ENCODE peak calls at places on chromosomes 6 and 20, in six cellular contexts. One of them, this sample, is unnamed.

GRCh38 chr20:3011752-3012151 is 31.7 kb upstream of the GNRH2 start:
- DNase-seq in left ventricle myocardium inferior: no peak
- DNase-seq in progenitor cell of endocrine pancreas: no peak
- DNase-seq in dorsolateral prefrontal cortex: no peak
- DNase-seq in fibroblast of pulmonary artery: no peak
- DNase-seq in IMR-90: no peak
- DNase-seq in this sample: no peak

GRCh38 chr6:19949155-19949554 is 112.0 kb downstream of the ID4 start:
- DNase-seq in left ventricle myocardium inferior: no peak
- DNase-seq in progenitor cell of endocrine pancreas: no peak
- DNase-seq in dorsolateral prefrontal cortex: no peak
- DNase-seq in fibroblast of pulmonary artery: no peak
- DNase-seq in IMR-90: no peak
- DNase-seq in this sample: no peak

GRCh38 chr20:63502671-63503172 is 3.8 kb upstream of the EEF1A2 start:
- DNase-seq in left ventricle myocardium inferior: no peak
- DNase-seq in progenitor cell of endocrine pancreas: peak
- DNase-seq in dorsolateral prefrontal cortex: no peak
- DNase-seq in fibroblast of pulmonary artery: no peak
- DNase-seq in IMR-90: no peak
- DNase-seq in this sample: no peak

GRCh38 chr6:21263531-21264287 is 329.8 kb upstream of the SOX4 start:
- DNase-seq in left ventricle myocardium inferior: no peak
- DNase-seq in progenitor cell of endocrine pancreas: no peak
- DNase-seq in dorsolateral prefrontal cortex: peak
- DNase-seq in fibroblast of pulmonary artery: no peak
- DNase-seq in IMR-90: no peak
- DNase-seq in this sample: no peak

GRCh38 chr6:168475188-168476013 is 34.4 kb downstream of the SMOC2 start:
- DNase-seq in left ventricle myocardium inferior: no peak
- DNase-seq in progenitor cell of endocrine pancreas: no peak
- DNase-seq in dorsolateral prefrontal cortex: no peak
- DNase-seq in fibroblast of pulmonary artery: no peak
- DNase-seq in IMR-90: no peak
- DNase-seq in this sample: no peak

GRCh38 chr6:127210725-127211124 is 55.9 kb upstream of the RNF146 start:
- DNase-seq in left ventricle myocardium inferior: no peak
- DNase-seq in progenitor cell of endocrine pancreas: no peak
- DNase-seq in dorsolateral prefrontal cortex: no peak
- DNase-seq in fibroblast of pulmonary artery: no peak
- DNase-seq in IMR-90: no peak
- DNase-seq in this sample: no peak

GRCh38 chr6:27829453-27830211 is 82.6 kb downstream of the OR2B2 start:
- DNase-seq in left ventricle myocardium inferior: no peak
- DNase-seq in progenitor cell of endocrine pancreas: no peak
- DNase-seq in dorsolateral prefrontal cortex: no peak
- DNase-seq in fibroblast of pulmonary artery: no peak
- DNase-seq in IMR-90: peak
- DNase-seq in this sample: no peak

GRCh38 chr6:112984899-112985298 is 637.8 kb downstream of the RFPL4B start:
- DNase-seq in left ventricle myocardium inferior: no peak
- DNase-seq in progenitor cell of endocrine pancreas: no peak
- DNase-seq in dorsolateral prefrontal cortex: no peak
- DNase-seq in fibroblast of pulmonary artery: no peak
- DNase-seq in IMR-90: no peak
- DNase-seq in this sample: no peak

GRCh38 chr6:2714359-2714895 is 36.3 kb downstream of the MYLK4 start:
- DNase-seq in left ventricle myocardium inferior: no peak
- DNase-seq in progenitor cell of endocrine pancreas: no peak
- DNase-seq in dorsolateral prefrontal cortex: no peak
- DNase-seq in fibroblast of pulmonary artery: peak
- DNase-seq in IMR-90: peak
- DNase-seq in this sample: no peak

GRCh38 chr20:63023836-63024571 is 17.2 kb upstream of the BHLHE23 start:
- DNase-seq in left ventricle myocardium inferior: peak
- DNase-seq in progenitor cell of endocrine pancreas: no peak
- DNase-seq in dorsolateral prefrontal cortex: peak
- DNase-seq in fibroblast of pulmonary artery: no peak
- DNase-seq in IMR-90: no peak
- DNase-seq in this sample: no peak

GRCh38 chr20:62938105-62938888 is at the start of gene GID8:
- DNase-seq in left ventricle myocardium inferior: peak
- DNase-seq in progenitor cell of endocrine pancreas: peak
- DNase-seq in dorsolateral prefrontal cortex: no peak
- DNase-seq in fibroblast of pulmonary artery: peak
- DNase-seq in IMR-90: peak
- DNase-seq in this sample: no peak

GRCh38 chr6:96450082-96450759 is 71.4 kb upstream of the UFL1 start:
- DNase-seq in left ventricle myocardium inferior: no peak
- DNase-seq in progenitor cell of endocrine pancreas: no peak
- DNase-seq in dorsolateral prefrontal cortex: no peak
- DNase-seq in fibroblast of pulmonary artery: no peak
- DNase-seq in IMR-90: no peak
- DNase-seq in this sample: no peak

GRCh38 chr6:21738180-21739094 is 144.9 kb downstream of the SOX4 start:
- DNase-seq in left ventricle myocardium inferior: no peak
- DNase-seq in progenitor cell of endocrine pancreas: no peak
- DNase-seq in dorsolateral prefrontal cortex: no peak
- DNase-seq in fibroblast of pulmonary artery: no peak
- DNase-seq in IMR-90: peak
- DNase-seq in this sample: no peak

GRCh38 chr6:165183496-165184140 is 125.8 kb downstream of the C6orf118 start:
- DNase-seq in left ventricle myocardium inferior: no peak
- DNase-seq in progenitor cell of endocrine pancreas: no peak
- DNase-seq in dorsolateral prefrontal cortex: no peak
- DNase-seq in fibroblast of pulmonary artery: no peak
- DNase-seq in IMR-90: no peak
- DNase-seq in this sample: no peak

GRCh38 chr6:53956068-53956711 is 155.1 kb upstream of the MLIP start:
- DNase-seq in left ventricle myocardium inferior: peak
- DNase-seq in progenitor cell of endocrine pancreas: peak
- DNase-seq in dorsolateral prefrontal cortex: peak
- DNase-seq in fibroblast of pulmonary artery: peak
- DNase-seq in IMR-90: peak
- DNase-seq in this sample: peak

GRCh38 chr6:87702589-87702945 is 534 bp upstream of the AKIRIN2 start:
- DNase-seq in left ventricle myocardium inferior: no peak
- DNase-seq in progenitor cell of endocrine pancreas: no peak
- DNase-seq in dorsolateral prefrontal cortex: no peak
- DNase-seq in fibroblast of pulmonary artery: peak
- DNase-seq in IMR-90: peak
- DNase-seq in this sample: no peak

GRCh38 chr6:154435400-154435945 is 75.0 kb downstream of the CNKSR3 start:
- DNase-seq in left ventricle myocardium inferior: no peak
- DNase-seq in progenitor cell of endocrine pancreas: no peak
- DNase-seq in dorsolateral prefrontal cortex: no peak
- DNase-seq in fibroblast of pulmonary artery: no peak
- DNase-seq in IMR-90: no peak
- DNase-seq in this sample: no peak

GRCh38 chr6:42352856-42353564 is 98.7 kb downstream of the TRERF1 start:
- DNase-seq in left ventricle myocardium inferior: no peak
- DNase-seq in progenitor cell of endocrine pancreas: no peak
- DNase-seq in dorsolateral prefrontal cortex: no peak
- DNase-seq in fibroblast of pulmonary artery: peak
- DNase-seq in IMR-90: peak
- DNase-seq in this sample: no peak

GRCh38 chr20:10619427-10619826 is 54.4 kb downstream of the JAG1 start:
- DNase-seq in left ventricle myocardium inferior: no peak
- DNase-seq in progenitor cell of endocrine pancreas: no peak
- DNase-seq in dorsolateral prefrontal cortex: no peak
- DNase-seq in fibroblast of pulmonary artery: peak
- DNase-seq in IMR-90: peak
- DNase-seq in this sample: no peak

GRCh38 chr6:80535914-80536565 is 429.6 kb downstream of the BCKDHB start:
- DNase-seq in left ventricle myocardium inferior: no peak
- DNase-seq in progenitor cell of endocrine pancreas: no peak
- DNase-seq in dorsolateral prefrontal cortex: no peak
- DNase-seq in fibroblast of pulmonary artery: peak
- DNase-seq in IMR-90: peak
- DNase-seq in this sample: no peak

GRCh38 chr20:40743172-40743775 is 54.2 kb upstream of the MAFB start:
- DNase-seq in left ventricle myocardium inferior: no peak
- DNase-seq in progenitor cell of endocrine pancreas: no peak
- DNase-seq in dorsolateral prefrontal cortex: no peak
- DNase-seq in fibroblast of pulmonary artery: no peak
- DNase-seq in IMR-90: no peak
- DNase-seq in this sample: no peak

GRCh38 chr20:61719691-61720347 is 345.9 kb downstream of the TAF4 start:
- DNase-seq in left ventricle myocardium inferior: no peak
- DNase-seq in progenitor cell of endocrine pancreas: no peak
- DNase-seq in dorsolateral prefrontal cortex: no peak
- DNase-seq in fibroblast of pulmonary artery: no peak
- DNase-seq in IMR-90: no peak
- DNase-seq in this sample: no peak

GRCh38 chr20:31669876-31670275 is 32.2 kb downstream of the COX4I2 start:
- DNase-seq in left ventricle myocardium inferior: no peak
- DNase-seq in progenitor cell of endocrine pancreas: no peak
- DNase-seq in dorsolateral prefrontal cortex: no peak
- DNase-seq in fibroblast of pulmonary artery: no peak
- DNase-seq in IMR-90: peak
- DNase-seq in this sample: no peak

DNA sequence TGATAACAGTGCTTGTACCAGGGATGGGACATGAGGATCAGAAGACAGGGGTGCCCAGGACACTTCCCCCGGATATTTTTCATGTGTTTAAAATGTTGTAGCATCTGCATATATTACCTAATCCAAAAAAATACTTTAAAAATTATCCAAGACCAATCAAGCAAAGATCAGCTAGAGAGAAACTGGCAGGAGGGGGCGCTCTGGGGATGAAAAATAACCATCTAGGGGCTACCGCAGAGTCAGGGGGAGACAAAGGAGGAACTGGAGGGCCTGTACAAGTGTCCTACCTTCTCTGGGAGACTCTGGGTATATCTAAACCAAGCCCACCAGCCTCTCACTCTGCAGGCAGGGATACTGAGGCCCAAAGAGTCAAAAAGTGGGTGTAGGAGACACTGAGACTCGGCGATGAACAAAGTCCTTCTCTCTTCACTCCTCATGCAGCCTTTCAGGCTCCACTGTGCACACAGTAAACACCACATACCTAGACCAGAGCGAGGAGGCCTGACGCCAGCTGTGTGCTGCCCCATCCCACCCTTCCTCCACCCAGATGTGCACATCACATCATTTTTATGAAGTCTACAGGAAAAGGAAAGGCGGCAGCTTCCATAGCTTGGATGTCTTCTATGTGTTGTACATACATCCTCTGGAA is 9.8 kb downstream of the RIMS4 start:
- DNase-seq in left ventricle myocardium inferior: no peak
- DNase-seq in progenitor cell of endocrine pancreas: no peak
- DNase-seq in dorsolateral prefrontal cortex: no peak
- DNase-seq in fibroblast of pulmonary artery: no peak
- DNase-seq in IMR-90: no peak
- DNase-seq in this sample: peak
- TF ChIP-seq CTCF in left ventricle myocardium inferior: peak
- TF ChIP-seq CTCF in progenitor cell of endocrine pancreas: peak
- TF ChIP-seq CTCF in dorsolateral prefrontal cortex: no peak
- TF ChIP-seq CTCF in fibroblast of pulmonary artery: peak
- TF ChIP-seq CTCF in IMR-90: peak
- TF ChIP-seq CTCF in this sample: peak

GRCh38 chr6:163774485-163774884 is 360.0 kb downstream of the QKI start:
- DNase-seq in left ventricle myocardium inferior: no peak
- DNase-seq in progenitor cell of endocrine pancreas: no peak
- DNase-seq in dorsolateral prefrontal cortex: no peak
- DNase-seq in fibroblast of pulmonary artery: no peak
- DNase-seq in IMR-90: no peak
- DNase-seq in this sample: no peak
- TF ChIP-seq CTCF in left ventricle myocardium inferior: no peak
- TF ChIP-seq CTCF in progenitor cell of endocrine pancreas: no peak
- TF ChIP-seq CTCF in dorsolateral prefrontal cortex: no peak
- TF ChIP-seq CTCF in fibroblast of pulmonary artery: no peak
- TF ChIP-seq CTCF in IMR-90: no peak
- TF ChIP-seq CTCF in this sample: no peak

DNA sequence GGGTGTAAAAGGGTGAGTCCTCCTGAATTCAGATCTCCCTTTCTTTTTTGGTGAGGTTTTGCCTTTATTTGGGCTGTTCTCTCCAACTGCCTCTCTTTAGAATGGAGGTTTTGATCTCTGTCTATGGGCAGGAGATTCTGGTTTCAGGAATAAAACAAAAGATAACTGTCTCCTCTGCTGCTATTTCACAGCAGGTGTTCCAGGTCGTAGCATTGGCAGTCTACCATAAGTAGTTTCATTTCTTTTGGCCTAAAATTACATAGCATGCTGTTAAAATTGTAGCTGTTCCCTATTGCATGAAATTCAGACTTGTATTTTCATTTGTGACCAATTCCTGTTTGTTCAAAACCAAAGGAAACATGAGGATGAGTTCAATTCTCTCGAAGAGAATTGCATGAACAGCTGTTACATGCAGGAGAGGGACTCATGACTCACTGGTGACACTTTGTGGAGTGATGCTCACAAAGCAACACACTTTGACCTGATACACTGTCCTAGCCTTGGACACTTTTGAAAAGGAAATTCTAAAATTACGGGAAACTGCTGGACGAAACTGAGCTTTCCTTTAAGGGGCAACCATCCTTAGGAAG is 76.8 kb upstream of the SIRPG start:
- DNase-seq in left ventricle myocardium inferior: no peak
- DNase-seq in progenitor cell of endocrine pancreas: no peak
- DNase-seq in dorsolateral prefrontal cortex: no peak
- DNase-seq in fibroblast of pulmonary artery: peak
- DNase-seq in IMR-90: no peak
- DNase-seq in this sample: no peak
- TF ChIP-seq CTCF in left ventricle myocardium inferior: peak
- TF ChIP-seq CTCF in progenitor cell of endocrine pancreas: no peak
- TF ChIP-seq CTCF in dorsolateral prefrontal cortex: peak
- TF ChIP-seq CTCF in fibroblast of pulmonary artery: no peak
- TF ChIP-seq CTCF in IMR-90: no peak
- TF ChIP-seq CTCF in this sample: no peak

GRCh38 chr20:33466303-33466646 is 22.7 kb upstream of the SNTA1 start:
- DNase-seq in left ventricle myocardium inferior: no peak
- DNase-seq in progenitor cell of endocrine pancreas: no peak
- DNase-seq in dorsolateral prefrontal cortex: no peak
- DNase-seq in fibroblast of pulmonary artery: no peak
- DNase-seq in IMR-90: no peak
- DNase-seq in this sample: no peak

GRCh38 chr20:33463332-33464101 is 20.0 kb upstream of the SNTA1 start:
- DNase-seq in left ventricle myocardium inferior: peak
- DNase-seq in progenitor cell of endocrine pancreas: no peak
- DNase-seq in dorsolateral prefrontal cortex: no peak
- DNase-seq in fibroblast of pulmonary artery: no peak
- DNase-seq in IMR-90: no peak
- DNase-seq in this sample: no peak

GRCh38 chr20:33465536-33466302 is 22.2 kb upstream of the SNTA1 start:
- DNase-seq in left ventricle myocardium inferior: no peak
- DNase-seq in progenitor cell of endocrine pancreas: no peak
- DNase-seq in dorsolateral prefrontal cortex: peak
- DNase-seq in fibroblast of pulmonary artery: no peak
- DNase-seq in IMR-90: no peak
- DNase-seq in this sample: peak

GRCh38 chr20:33459599-33459998 is 16.0 kb upstream of the SNTA1 start:
- DNase-seq in left ventricle myocardium inferior: no peak
- DNase-seq in progenitor cell of endocrine pancreas: no peak
- DNase-seq in dorsolateral prefrontal cortex: no peak
- DNase-seq in fibroblast of pulmonary artery: no peak
- DNase-seq in IMR-90: no peak
- DNase-seq in this sample: no peak

DNA sequence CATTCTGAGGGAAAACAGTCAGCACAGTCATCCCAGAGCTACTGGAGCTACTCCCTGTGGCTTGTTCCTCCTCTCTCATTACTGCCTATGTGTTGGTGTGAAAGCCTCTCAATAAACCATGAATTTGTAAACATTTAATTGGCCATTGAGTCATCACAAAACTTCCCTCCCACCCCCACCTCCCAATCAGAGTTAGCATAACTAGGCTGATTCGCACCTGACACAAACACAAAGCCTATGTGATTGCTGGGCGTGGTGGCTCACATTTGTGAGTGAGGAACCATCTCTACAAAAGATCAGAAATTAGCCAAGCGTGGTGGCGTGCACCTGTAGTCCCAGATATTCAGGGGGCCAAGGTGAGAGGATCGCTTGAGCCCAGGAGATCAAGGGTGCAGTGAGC is 17.1 kb upstream of the SNTA1 start:
- DNase-seq in left ventricle myocardium inferior: no peak
- DNase-seq in progenitor cell of endocrine pancreas: no peak
- DNase-seq in dorsolateral prefrontal cortex: no peak
- DNase-seq in fibroblast of pulmonary artery: no peak
- DNase-seq in IMR-90: no peak
- DNase-seq in this sample: no peak
- TF ChIP-seq CTCF in left ventricle myocardium inferior: no peak
- TF ChIP-seq CTCF in progenitor cell of endocrine pancreas: no peak
- TF ChIP-seq CTCF in dorsolateral prefrontal cortex: no peak
- TF ChIP-seq CTCF in fibroblast of pulmonary artery: no peak
- TF ChIP-seq CTCF in IMR-90: no peak
- TF ChIP-seq CTCF in this sample: no peak

This sample was measured in nephron progenitor cell.